ENCODE peak calls at places on chromosomes 5 and 9, in four cellular contexts. One of them, this sample, is unnamed.

GRCh38 chr9:130073373-130073772 is 19.7 kb downstream of the GPR107 start:
- DNase-seq in WTC11: no peak
- DNase-seq in HepG2: peak; percentile 21
- DNase-seq in GM12878: no peak
- DNase-seq in this sample: no peak

GRCh38 chr5:66967826-66968262 is 228.8 kb downstream of the CD180 start:
- DNase-seq in WTC11: no peak
- DNase-seq in HepG2: no peak
- DNase-seq in GM12878: no peak
- DNase-seq in this sample: no peak

GRCh38 chr5:980001-980588 is 28.5 kb upstream of the NKD2 start:
- DNase-seq in WTC11: no peak
- DNase-seq in HepG2: peak; percentile 48
- DNase-seq in GM12878: no peak
- DNase-seq in this sample: no peak

GRCh38 chr5:170228756-170229459 is 3.9 kb upstream of the C5orf58 start:
- DNase-seq in WTC11: no peak
- DNase-seq in HepG2: no peak
- DNase-seq in GM12878: no peak
- DNase-seq in this sample: no peak

GRCh38 chr5:132056610-132057497 is 3.6 kb upstream of the IL3 start:
- DNase-seq in WTC11: no peak
- DNase-seq in HepG2: no peak
- DNase-seq in GM12878: no peak
- DNase-seq in this sample: no peak

GRCh38 chr5:72108200-72109050 is 1.1 kb downstream of the MAP1B start:
- DNase-seq in WTC11: peak; percentile 85
- DNase-seq in HepG2: peak; percentile 34
- DNase-seq in GM12878: no peak
- DNase-seq in this sample: peak; percentile 80

GRCh38 chr5:133531178-133531577 is 81.2 kb downstream of the FSTL4 start:
- DNase-seq in WTC11: no peak
- DNase-seq in HepG2: no peak
- DNase-seq in GM12878: no peak
- DNase-seq in this sample: no peak

GRCh38 chr5:36882250-36882649 is 5.7 kb downstream of the NIPBL start:
- DNase-seq in WTC11: no peak
- DNase-seq in HepG2: no peak
- DNase-seq in GM12878: no peak
- DNase-seq in this sample: no peak

GRCh38 chr9:86046080-86046636 is 53.2 kb downstream of the GOLM1 start:
- DNase-seq in WTC11: no peak
- DNase-seq in HepG2: no peak
- DNase-seq in GM12878: no peak
- DNase-seq in this sample: no peak

GRCh38 chr9:76996700-76997099 is 22.8 kb upstream of the FOXB2 start:
- DNase-seq in WTC11: peak; percentile 72
- DNase-seq in HepG2: peak; percentile 12
- DNase-seq in GM12878: no peak
- DNase-seq in this sample: peak; percentile 25

GRCh38 chr5:181223729-181224389 is 778 bp downstream of the TRIM41 start:
- DNase-seq in WTC11: peak; percentile 84
- DNase-seq in HepG2: no peak
- DNase-seq in GM12878: no peak
- DNase-seq in this sample: no peak

GRCh38 chr9:17191095-17191494 is 56.3 kb downstream of the CNTLN start:
- DNase-seq in WTC11: no peak
- DNase-seq in HepG2: no peak
- DNase-seq in GM12878: no peak
- DNase-seq in this sample: no peak

GRCh38 chr9:37529111-37529510 is 43.4 kb downstream of the POLR1E start:
- DNase-seq in WTC11: no peak
- DNase-seq in HepG2: no peak
- DNase-seq in GM12878: peak; percentile 40
- DNase-seq in this sample: no peak

GRCh38 chr5:132961887-132962286 is 1.5 kb downstream of the AFF4 start:
- DNase-seq in WTC11: no peak
- DNase-seq in HepG2: no peak
- DNase-seq in GM12878: no peak
- DNase-seq in this sample: no peak

GRCh38 chr9:99361827-99362226 is 139.7 kb downstream of the SEC61B start:
- DNase-seq in WTC11: peak; percentile 45
- DNase-seq in HepG2: no peak
- DNase-seq in GM12878: no peak
- DNase-seq in this sample: no peak

GRCh38 chr5:64165500-64166200 is at the start of gene RNF180:
- DNase-seq in WTC11: peak; percentile 73
- DNase-seq in HepG2: no peak
- DNase-seq in GM12878: no peak
- DNase-seq in this sample: no peak

GRCh38 chr9:105118646-105119045 is 125.8 kb upstream of the SLC44A1 start:
- DNase-seq in WTC11: no peak
- DNase-seq in HepG2: no peak
- DNase-seq in GM12878: no peak
- DNase-seq in this sample: no peak

GRCh38 chr5:157842787-157843186 is 16.2 kb downstream of the CLINT1 start:
- DNase-seq in WTC11: no peak
- DNase-seq in HepG2: no peak
- DNase-seq in GM12878: no peak
- DNase-seq in this sample: no peak

GRCh38 chr9:101028346-101029299 is at the start of gene PLPPR1:
- DNase-seq in WTC11: peak; percentile 77
- DNase-seq in HepG2: peak; percentile 89
- DNase-seq in GM12878: no peak
- DNase-seq in this sample: no peak

GRCh38 chr5:150485770-150486401 is 22.0 kb upstream of the NDST1 start:
- DNase-seq in WTC11: peak; percentile 67
- DNase-seq in HepG2: no peak
- DNase-seq in GM12878: no peak
- DNase-seq in this sample: peak; percentile 76

GRCh38 chr9:117425562-117425961 is 10.7 kb upstream of the ASTN2 start:
- DNase-seq in WTC11: no peak
- DNase-seq in HepG2: no peak
- DNase-seq in GM12878: no peak
- DNase-seq in this sample: no peak

GRCh38 chr9:96500696-96501660 is 51.0 kb downstream of the HABP4 start:
- DNase-seq in WTC11: no peak
- DNase-seq in HepG2: no peak
- DNase-seq in GM12878: no peak
- DNase-seq in this sample: no peak

GRCh38 chr9:31089822-31090221 is 1294.6 kb upstream of the ACO1 start:
- DNase-seq in WTC11: no peak
- DNase-seq in HepG2: no peak
- DNase-seq in GM12878: no peak
- DNase-seq in this sample: no peak

GRCh38 chr5:89534331-89534730 is 651.3 kb upstream of the MEF2C start:
- DNase-seq in WTC11: no peak
- DNase-seq in HepG2: no peak
- DNase-seq in GM12878: no peak
- DNase-seq in this sample: no peak

GRCh38 chr5:149274964-149275363 is 3.3 kb downstream of the AFAP1L1 start:
- DNase-seq in WTC11: no peak
- DNase-seq in HepG2: no peak
- DNase-seq in GM12878: no peak
- DNase-seq in this sample: no peak

GRCh38 chr5:113038714-113039113 is 62.1 kb downstream of the DCP2 start:
- DNase-seq in WTC11: no peak
- DNase-seq in HepG2: no peak
- DNase-seq in GM12878: no peak
- DNase-seq in this sample: no peak

GRCh38 chr9:109600142-109600541 is 102.0 kb upstream of the PTPN3 start:
- DNase-seq in WTC11: no peak
- DNase-seq in HepG2: no peak
- DNase-seq in GM12878: no peak
- DNase-seq in this sample: no peak

GRCh38 chr5:76788362-76788761 is 30.5 kb upstream of the F2RL1 start:
- DNase-seq in WTC11: no peak
- DNase-seq in HepG2: peak; percentile 29
- DNase-seq in GM12878: no peak
- DNase-seq in this sample: no peak

GRCh38 chr5:113824307-113824706 is 310.8 kb downstream of the YTHDC2 start:
- DNase-seq in WTC11: no peak
- DNase-seq in HepG2: no peak
- DNase-seq in GM12878: no peak
- DNase-seq in this sample: no peak

GRCh38 chr5:17180957-17181723 is 36.3 kb upstream of the BASP1 start:
- DNase-seq in WTC11: no peak
- DNase-seq in HepG2: peak; percentile 13
- DNase-seq in GM12878: no peak
- DNase-seq in this sample: no peak
- TF ChIP-seq TCF7 in WTC11: no peak
- TF ChIP-seq TCF7 in HepG2: no peak
- TF ChIP-seq TCF7 in GM12878: no peak
- TF ChIP-seq TCF7 in this sample: no peak

DNA sequence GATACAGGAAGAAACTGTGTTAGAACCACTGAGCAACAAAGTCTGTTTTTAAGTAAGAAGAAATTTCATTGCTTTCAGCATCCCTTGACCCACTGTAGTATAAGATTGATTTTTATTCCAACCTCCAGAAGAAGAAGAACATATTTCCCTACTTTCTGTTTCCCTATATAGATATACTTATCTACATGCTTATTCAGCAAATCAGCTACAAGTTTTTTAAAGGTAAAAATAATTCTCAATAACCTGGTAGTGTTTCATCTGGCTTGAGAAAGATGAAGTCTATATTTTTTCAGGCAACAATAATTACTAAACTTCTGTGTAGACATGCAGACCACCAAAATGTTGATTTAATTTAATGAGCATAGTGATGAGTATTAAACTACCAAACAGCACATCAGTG is 201.0 kb downstream of the OSTF1 start:
- DNase-seq in WTC11: no peak
- DNase-seq in HepG2: no peak
- DNase-seq in GM12878: no peak
- DNase-seq in this sample: no peak
- TF ChIP-seq TCF7 in WTC11: no peak
- TF ChIP-seq TCF7 in HepG2: no peak
- TF ChIP-seq TCF7 in GM12878: no peak
- TF ChIP-seq TCF7 in this sample: no peak

GRCh38 chr5:75279324-75279723 is 42.6 kb upstream of the ANKRD31 start:
- DNase-seq in WTC11: no peak
- DNase-seq in HepG2: no peak
- DNase-seq in GM12878: no peak
- DNase-seq in this sample: no peak
- TF ChIP-seq TCF7 in WTC11: no peak
- TF ChIP-seq TCF7 in HepG2: no peak
- TF ChIP-seq TCF7 in GM12878: no peak
- TF ChIP-seq TCF7 in this sample: no peak

GRCh38 chr5:151924564-151925395 is at the start of gene GLRA1:
- DNase-seq in WTC11: peak; percentile 85
- DNase-seq in HepG2: peak; percentile 24
- DNase-seq in GM12878: no peak
- DNase-seq in this sample: peak; percentile 64
- TF ChIP-seq TCF7 in WTC11: peak; percentile 99
- TF ChIP-seq TCF7 in HepG2: no peak
- TF ChIP-seq TCF7 in GM12878: no peak
- TF ChIP-seq TCF7 in this sample: no peak

DNA sequence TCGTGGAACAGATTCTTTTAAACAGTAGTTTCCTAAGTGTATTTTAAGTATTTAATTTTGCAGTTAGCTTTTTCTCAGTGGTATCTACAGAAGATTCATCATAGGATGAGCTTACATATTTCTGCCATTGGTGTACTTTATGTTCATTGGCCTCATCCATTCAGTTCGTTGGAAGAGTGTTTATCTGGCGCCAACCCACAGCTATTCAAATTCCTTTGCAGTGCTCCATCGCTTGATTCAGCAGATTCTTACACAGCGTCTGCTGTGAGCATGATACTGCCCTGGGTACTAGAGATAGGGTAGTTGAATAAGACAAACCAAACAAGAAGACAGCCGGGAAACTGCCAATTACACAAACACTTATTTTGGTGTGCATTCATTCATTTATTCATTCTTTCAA is 55.1 kb downstream of the NUP214 start:
- DNase-seq in WTC11: no peak
- DNase-seq in HepG2: no peak
- DNase-seq in GM12878: no peak
- DNase-seq in this sample: peak; percentile 99
- TF ChIP-seq TCF7 in WTC11: no peak
- TF ChIP-seq TCF7 in HepG2: no peak
- TF ChIP-seq TCF7 in GM12878: no peak
- TF ChIP-seq TCF7 in this sample: no peak

GRCh38 chr5:107878676-107879075 is 207.9 kb upstream of the EFNA5 start:
- DNase-seq in WTC11: no peak
- DNase-seq in HepG2: no peak
- DNase-seq in GM12878: no peak
- DNase-seq in this sample: no peak

GRCh38 chr5:107873877-107874276 is 203.1 kb upstream of the EFNA5 start:
- DNase-seq in WTC11: no peak
- DNase-seq in HepG2: no peak
- DNase-seq in GM12878: no peak
- DNase-seq in this sample: no peak

GRCh38 chr5:107870984-107871383 is 200.2 kb upstream of the EFNA5 start:
- DNase-seq in WTC11: no peak
- DNase-seq in HepG2: no peak
- DNase-seq in GM12878: no peak
- DNase-seq in this sample: no peak

GRCh38 chr5:107875834-107876233 is 205.1 kb upstream of the EFNA5 start:
- DNase-seq in WTC11: no peak
- DNase-seq in HepG2: no peak
- DNase-seq in GM12878: no peak
- DNase-seq in this sample: no peak

DNA sequence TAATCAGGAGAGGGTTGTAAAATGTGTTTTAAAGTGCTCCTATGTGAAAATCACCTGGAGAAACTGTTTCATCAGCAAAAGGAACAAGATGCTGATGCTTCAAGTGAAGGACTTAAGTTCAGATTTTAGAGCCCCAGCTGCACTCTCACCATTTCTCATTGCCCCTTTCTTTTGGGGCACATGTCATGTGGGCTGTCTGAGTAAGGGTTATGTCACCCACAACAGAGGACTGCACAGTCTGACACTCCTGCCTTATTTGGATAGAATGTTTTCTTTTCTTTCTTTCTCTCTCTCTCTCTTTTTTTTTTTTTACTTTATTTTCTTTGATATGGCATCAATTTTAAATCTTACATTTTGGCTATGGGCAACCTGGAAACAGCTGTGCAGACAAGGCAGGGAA is 204.1 kb upstream of the EFNA5 start:
- DNase-seq in WTC11: no peak
- DNase-seq in HepG2: no peak
- DNase-seq in GM12878: no peak
- DNase-seq in this sample: no peak
- TF ChIP-seq TCF7 in WTC11: no peak
- TF ChIP-seq TCF7 in HepG2: no peak
- TF ChIP-seq TCF7 in GM12878: no peak
- TF ChIP-seq TCF7 in this sample: no peak

GRCh38 chr5:136066705-136067271 is 38.0 kb downstream of the TGFBI start:
- DNase-seq in WTC11: no peak
- DNase-seq in HepG2: peak; percentile 73
- DNase-seq in GM12878: no peak
- DNase-seq in this sample: no peak
- TF ChIP-seq TCF7 in WTC11: no peak
- TF ChIP-seq TCF7 in HepG2: no peak
- TF ChIP-seq TCF7 in GM12878: no peak
- TF ChIP-seq TCF7 in this sample: no peak